ENCODE peak calls at places on chromosome 5, in four cellular contexts. B is stomach, S is HCT116, W is Peyer's patch. N is an unnamed sample.

GRCh38 chr5:67576112-67576511 is 379.5 kb upstream of the CD180 start:
- DNase-seq in S (no peak), W (no peak), B (no peak), N (no peak)

GRCh38 chr5:91898865-91899264 is 515.7 kb upstream of the ARRDC3 start:
- DNase-seq in S (no peak), W (no peak), B (no peak), N (no peak)

GRCh38 chr5:99037668-99038067 is 108.9 kb upstream of the CHD1 start:
- DNase-seq in B (peak; percentile 43), W (no peak), S (no peak), N (no peak)

GRCh38 chr5:9898319-9898718 is 268.2 kb upstream of the TAS2R1 start:
- DNase-seq in B (no peak), W (no peak), S (peak; percentile 8), N (peak; percentile 72)

GRCh38 chr5:67050125-67050524 is 146.5 kb downstream of the CD180 start:
- DNase-seq in W (peak; percentile 52), S (no peak), B (no peak), N (no peak)

GRCh38 chr5:127256886-127257597 is 33.6 kb upstream of the MEGF10 start:
- DNase-seq in S (no peak), W (no peak), B (no peak), N (no peak)

GRCh38 chr5:133875179-133875578 is 93.2 kb downstream of the C5orf15 start:
- DNase-seq in B (no peak), S (no peak), W (no peak), N (no peak)

GRCh38 chr5:138463335-138464017 is 1.8 kb upstream of the EGR1 start:
- DNase-seq in W (no peak), B (no peak), S (no peak), N (peak; percentile 28)

GRCh38 chr5:95086932-95087818 is 197.7 kb downstream of the MCTP1 start:
- DNase-seq in W (no peak), B (no peak), S (no peak), N (no peak)

GRCh38 chr5:53360811-53361210 is 119.6 kb upstream of the FST start:
- DNase-seq in S (peak; percentile 4), B (no peak), W (no peak), N (no peak)

GRCh38 chr5:31993182-31993961 is 180.7 kb downstream of the GOLPH3 start:
- DNase-seq in W (no peak), B (no peak), S (no peak), N (no peak)

GRCh38 chr5:119177226-119177625 is 106.3 kb downstream of the DMXL1 start:
- DNase-seq in W (no peak), B (no peak), S (no peak), N (no peak)

GRCh38 chr5:1431021-1431811 is 14.0 kb downstream of the SLC6A3 start:
- DNase-seq in B (peak; percentile 18), S (no peak), W (peak; percentile 43), N (no peak)

GRCh38 chr5:75837258-75837841 is 120.1 kb upstream of the POC5 start:
- DNase-seq in S (no peak), W (no peak), B (no peak), N (no peak)

GRCh38 chr5:80276186-80276585 is 20.3 kb upstream of the SERINC5 start:
- DNase-seq in W (no peak), B (no peak), S (no peak), N (no peak)

GRCh38 chr5:146704949-146705665 is 173.4 kb downstream of the PPP2R2B start:
- DNase-seq in S (no peak), B (no peak), W (no peak), N (no peak)

GRCh38 chr5:7852988-7853387 is 2.1 kb upstream of the CFAP90 start:
- DNase-seq in B (no peak), S (no peak), W (no peak), N (no peak)

GRCh38 chr5:34848230-34848629 is 9.3 kb downstream of the TTC23L start:
- DNase-seq in W (no peak), B (no peak), S (no peak), N (no peak)

GRCh38 chr5:66769839-66770617 is 173.8 kb downstream of the MAST4 start:
- DNase-seq in S (no peak), B (no peak), W (no peak), N (no peak)

GRCh38 chr5:150758210-150758533 is 645 bp downstream of the DCTN4 start:
- DNase-seq in B (no peak), W (no peak), S (no peak), N (no peak)
- TF ChIP-seq POLR2A in B (no peak), W (no peak), S (no peak), N (no peak)

GRCh38 chr5:16178745-16179372 is 732 bp downstream of the MARCHF11 start:
- DNase-seq in S (no peak), W (peak; percentile 62), B (peak; percentile 45), N (peak; percentile 91)
- H3K4me3 ChIP-seq in S (no peak overlapping the region), W (no peak overlapping the region), B (peak overlapping the region; percentile 42), N (no peak overlapping the region)

DNA sequence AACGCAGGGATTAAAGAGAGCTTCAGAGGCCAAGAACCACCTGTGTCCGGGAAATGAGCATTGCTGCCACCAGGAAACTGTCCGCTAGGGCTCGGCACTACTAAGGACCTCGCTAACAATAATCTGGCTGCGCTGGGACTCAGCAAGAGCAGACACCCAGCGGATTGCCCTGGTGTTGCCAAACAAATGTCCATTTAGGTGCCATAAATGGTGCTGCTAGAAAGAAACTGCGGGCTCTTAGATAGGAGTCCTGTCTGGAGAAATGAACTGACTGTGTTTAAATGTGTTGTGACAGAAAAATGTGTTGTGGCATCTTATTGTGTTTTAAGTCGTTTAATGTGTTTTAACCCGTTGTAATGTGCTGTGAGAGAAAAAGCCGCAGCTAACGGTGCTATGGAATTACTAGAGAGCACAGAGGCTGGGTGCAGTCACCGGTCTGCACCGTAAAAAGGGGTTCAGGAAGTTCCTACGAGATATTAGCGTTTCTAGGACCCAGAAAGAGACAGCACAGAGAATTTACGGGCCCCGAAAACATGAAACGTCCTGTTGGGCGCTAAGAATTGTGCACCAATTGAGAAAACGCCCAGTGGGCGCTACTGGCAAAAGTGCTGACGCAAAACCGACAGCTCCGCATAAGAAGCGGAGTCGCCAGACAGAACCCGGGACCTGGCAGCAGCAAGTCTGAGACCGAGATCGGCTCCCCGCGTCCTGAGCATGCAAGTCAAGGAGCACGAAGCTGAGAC is 90.6 kb downstream of the ANXA2R start:
- DNase-seq in B (peak; percentile 58), W (no peak), S (no peak), N (peak; percentile 37)
- TF ChIP-seq POLR2A in B (no peak), W (no peak), S (no peak), N (no peak)

GRCh38 chr5:122073864-122074263 is 4.2 kb downstream of the LOX start:
- DNase-seq in B (no peak), W (no peak), S (no peak), N (no peak)

GRCh38 chr5:122076669-122077450 is 1.2 kb downstream of the LOX start:
- DNase-seq in S (no peak), W (peak; percentile 66), B (peak; percentile 75), N (peak; percentile 73)

GRCh38 chr5:122077451-122078115 is 476 bp downstream of the LOX start:
- DNase-seq in B (peak; percentile 26), S (no peak), W (peak; percentile 55), N (peak; percentile 14)

GRCh38 chr5:122078116-122078865 is at the start of gene LOX:
- DNase-seq in W (peak; percentile 57), S (no peak), B (peak; percentile 50), N (peak; percentile 60)

DNA sequence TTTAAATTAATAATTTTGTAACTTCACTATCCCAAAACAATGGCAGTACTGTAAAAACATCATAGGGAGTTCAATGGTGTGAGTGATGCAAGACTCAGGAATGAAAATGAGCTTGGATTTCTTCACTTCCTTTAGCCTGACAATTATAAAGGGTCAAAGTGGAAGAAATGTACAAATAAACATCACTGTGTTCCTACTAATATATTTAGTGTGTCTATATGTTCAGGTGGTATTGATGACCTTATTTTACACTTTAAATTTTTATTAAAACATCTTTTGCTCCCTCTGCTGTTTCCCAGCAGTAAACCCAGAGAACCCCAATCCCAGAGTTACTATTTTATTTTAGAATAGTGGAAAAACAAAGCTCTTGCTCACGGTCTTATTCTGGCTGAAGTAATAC is 2.0 kb downstream of the LOX start:
- DNase-seq in B (no peak), S (no peak), W (no peak), N (no peak)
- H3K4me3 ChIP-seq in B (peak overlapping the region; percentile 73), S (no peak overlapping the region), W (no peak overlapping the region), N (no peak overlapping the region)

DNA sequence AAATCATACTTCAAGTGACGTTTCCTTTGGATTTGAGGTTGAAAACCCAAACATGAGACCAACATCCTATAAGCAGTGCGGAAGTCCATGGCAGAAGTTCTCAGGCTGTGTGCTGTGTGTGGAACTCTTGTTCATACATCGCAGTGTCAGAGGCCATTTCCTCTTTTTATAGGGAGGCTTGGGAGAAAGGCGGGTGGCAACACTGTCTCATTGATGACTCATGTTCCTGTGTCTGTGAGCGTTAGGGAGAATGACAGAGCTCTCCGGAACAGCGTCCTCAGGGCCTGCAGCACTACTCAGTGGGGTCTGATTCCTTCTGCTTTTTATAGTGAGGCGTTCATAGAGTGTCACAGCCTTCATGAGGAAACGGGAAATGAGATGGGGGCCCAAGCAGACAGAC is 98.8 kb upstream of the BASP1 start:
- DNase-seq in B (peak; percentile 41), W (no peak), S (peak; percentile 70), N (no peak)
- TF ChIP-seq POLR2A in B (no peak), W (no peak), S (no peak), N (no peak)

GRCh38 chr5:113197456-113198200 is 221.0 kb downstream of the DCP2 start:
- DNase-seq in W (no peak), S (no peak), B (peak; percentile 41), N (no peak)
- H3K4me3 ChIP-seq in W (no peak overlapping the region), S (no peak overlapping the region), B (no peak overlapping the region), N (no peak overlapping the region)

N was measured in body of pancreas.